ENCODE peak calls at places on chromosomes 1 and 21, in ten cellular contexts. D is AG08396; S is CD8-positive, alpha-beta T cell; U is choroid plexus epithelial cell; P is iPS-NIHi11; Q is stimulated activated CD8-positive, alpha-beta memory T cell treated with anti-CD3 and anti-CD28 coated beads, Interleukin-15, amount 100 ng/mL, for 24 hours; O is mesothelial cell of epicardium; J is T-helper 1 cell; I is transverse colon; F is fibroblast of gingiva. X is an unnamed sample.
A peak's percentile ranks its signal among the peaks of the same experiment; 100 is the strongest.

GRCh38 chr1:31871703-31872102 is 55.9 kb upstream of the SPOCD1 start:
- DNase-seq in D (no peak), S (no peak), U (peak; percentile 8), P (no peak), Q (no peak), O (no peak), J (no peak), I (no peak), F (no peak), X (no peak)

GRCh38 chr1:21874328-21874727 is 62.3 kb downstream of the LDLRAD2 start:
- DNase-seq in D (no peak), S (no peak), U (no peak), P (no peak), Q (no peak), O (no peak), J (no peak), I (no peak), F (no peak), X (peak; percentile 29)

GRCh38 chr1:151970128-151970527 is 23.5 kb downstream of the S100A10 start:
- DNase-seq in D (no peak), S (no peak), U (no peak), P (no peak), Q (no peak), O (no peak), J (no peak), I (no peak), F (no peak), X (no peak)

GRCh38 chr1:36665478-36666080 is 182.9 kb upstream of the CSF3R start:
- DNase-seq in D (no peak), S (no peak), U (no peak), P (no peak), Q (no peak), O (no peak), J (no peak), I (peak; percentile 27), F (no peak), X (no peak)

GRCh38 chr21:45698493-45698947 is 55.0 kb downstream of the PCBP3 start:
- DNase-seq in D (peak; percentile 45), S (no peak), U (peak; percentile 97), P (no peak), Q (no peak), O (no peak), J (no peak), I (peak; percentile 36), F (peak; percentile 98), X (no peak)

GRCh38 chr1:204074274-204075115 is 1.6 kb downstream of the SOX13 start:
- DNase-seq in D (peak; percentile 71), S (no peak), U (peak; percentile 61), P (no peak), Q (no peak), O (peak; percentile 71), J (no peak), I (peak; percentile 81), F (peak; percentile 64), X (peak; percentile 41)

GRCh38 chr1:77218477-77219165 is 609 bp downstream of the PIGK start:
- DNase-seq in D (no peak), S (no peak), U (peak; percentile 44), P (no peak), Q (no peak), O (no peak), J (no peak), I (no peak), F (peak; percentile 8), X (no peak)

GRCh38 chr1:19309123-19309813 is 2.7 kb downstream of the AKR7A2 start:
- DNase-seq in D (peak; percentile 90), S (no peak), U (peak; percentile 80), P (no peak), Q (no peak), O (no peak), J (no peak), I (no peak), F (peak; percentile 76), X (no peak)

GRCh38 chr1:151143057-151143435 is 3.4 kb downstream of the SEMA6C start:
- DNase-seq in D (no peak), S (no peak), U (no peak), P (no peak), Q (no peak), O (no peak), J (no peak), I (no peak), F (no peak), X (no peak)

GRCh38 chr1:82260051-82260450 is 459.3 kb downstream of the ADGRL2 start:
- DNase-seq in D (no peak), S (no peak), U (no peak), P (no peak), Q (no peak), O (no peak), J (no peak), I (no peak), F (no peak), X (peak; percentile 50)

GRCh38 chr21:26293291-26293946 is 122.8 kb upstream of the APP start:
- DNase-seq in D (no peak), S (no peak), U (no peak), P (no peak), Q (no peak), O (no peak), J (no peak), I (no peak), F (no peak), X (no peak)

GRCh38 chr1:192639607-192640368 is 3.8 kb downstream of the RGS13 start:
- DNase-seq in D (no peak), S (no peak), U (peak; percentile 88), P (no peak), Q (no peak), O (no peak), J (no peak), I (no peak), F (no peak), X (no peak)

GRCh38 chr1:33365560-33365997 is 44.7 kb upstream of the A3GALT2 start:
- DNase-seq in D (peak; percentile 75), S (no peak), U (peak; percentile 96), P (no peak), Q (no peak), O (no peak), J (no peak), I (no peak), F (peak; percentile 64), X (no peak)

GRCh38 chr1:63663301-63663700 is 70.1 kb downstream of the PGM1 start:
- DNase-seq in D (no peak), S (no peak), U (peak; percentile 29), P (no peak), Q (no peak), O (no peak), J (no peak), I (no peak), F (no peak), X (no peak)

GRCh38 chr1:178954291-178954690 is 71.4 kb upstream of the FAM20B start:
- DNase-seq in D (no peak), S (no peak), U (no peak), P (no peak), Q (no peak), O (no peak), J (no peak), I (no peak), F (no peak), X (no peak)

GRCh38 chr1:94501426-94501825 is 40.1 kb downstream of the F3 start:
- DNase-seq in D (no peak), S (no peak), U (no peak), P (no peak), Q (no peak), O (no peak), J (no peak), I (no peak), F (no peak), X (no peak)